ENCODE peak calls at places on chromosomes 4 and X, in seven cellular contexts. One of them, this sample, is unnamed.

GRCh38 chrX:107676559-107677378 is 48.5 kb downstream of the PRPS1 start:
- DNase-seq in progenitor cell of endocrine pancreas: no peak
- DNase-seq in colonic mucosa: peak; percentile 75
- DNase-seq in T-helper 9 cell: peak; percentile 35
- DNase-seq in CD8-positive, alpha-beta memory T cell: peak; percentile 53
- DNase-seq in thoracic aorta: peak; percentile 57
- DNase-seq in hippocampal formation: peak; percentile 12
- DNase-seq in this sample: peak; percentile 78

GRCh38 chr4:105162123-105162796 is 15.6 kb downstream of the TET2 start:
- DNase-seq in progenitor cell of endocrine pancreas: no peak
- DNase-seq in colonic mucosa: no peak
- DNase-seq in T-helper 9 cell: no peak
- DNase-seq in CD8-positive, alpha-beta memory T cell: no peak
- DNase-seq in thoracic aorta: no peak
- DNase-seq in hippocampal formation: no peak
- DNase-seq in this sample: no peak

GRCh38 chr4:40189997-40190396 is 6.8 kb upstream of the RHOH start:
- DNase-seq in progenitor cell of endocrine pancreas: no peak
- DNase-seq in colonic mucosa: peak; percentile 46
- DNase-seq in T-helper 9 cell: no peak
- DNase-seq in CD8-positive, alpha-beta memory T cell: no peak
- DNase-seq in thoracic aorta: no peak
- DNase-seq in hippocampal formation: no peak
- DNase-seq in this sample: no peak

GRCh38 chr4:95289028-95289634 is 259.6 kb downstream of the UNC5C start:
- DNase-seq in progenitor cell of endocrine pancreas: no peak
- DNase-seq in colonic mucosa: no peak
- DNase-seq in T-helper 9 cell: no peak
- DNase-seq in CD8-positive, alpha-beta memory T cell: no peak
- DNase-seq in thoracic aorta: no peak
- DNase-seq in hippocampal formation: no peak
- DNase-seq in this sample: no peak

GRCh38 chr4:153095448-153096204 is 108.6 kb upstream of the TRIM2 start:
- DNase-seq in progenitor cell of endocrine pancreas: no peak
- DNase-seq in colonic mucosa: no peak
- DNase-seq in T-helper 9 cell: no peak
- DNase-seq in CD8-positive, alpha-beta memory T cell: no peak
- DNase-seq in thoracic aorta: no peak
- DNase-seq in hippocampal formation: no peak
- DNase-seq in this sample: no peak

GRCh38 chr4:23368081-23368697 is 521.7 kb downstream of the PPARGC1A start:
- DNase-seq in progenitor cell of endocrine pancreas: no peak
- DNase-seq in colonic mucosa: peak; percentile 50
- DNase-seq in T-helper 9 cell: no peak
- DNase-seq in CD8-positive, alpha-beta memory T cell: no peak
- DNase-seq in thoracic aorta: no peak
- DNase-seq in hippocampal formation: no peak
- DNase-seq in this sample: peak; percentile 42

GRCh38 chrX:83819304-83819703 is 41.6 kb upstream of the CYLC1 start:
- DNase-seq in progenitor cell of endocrine pancreas: no peak
- DNase-seq in colonic mucosa: no peak
- DNase-seq in T-helper 9 cell: no peak
- DNase-seq in CD8-positive, alpha-beta memory T cell: no peak
- DNase-seq in thoracic aorta: no peak
- DNase-seq in hippocampal formation: no peak
- DNase-seq in this sample: no peak

GRCh38 chrX:32592786-32593185 is 618.6 kb downstream of the DMD start:
- DNase-seq in progenitor cell of endocrine pancreas: no peak
- DNase-seq in colonic mucosa: no peak
- DNase-seq in T-helper 9 cell: no peak
- DNase-seq in CD8-positive, alpha-beta memory T cell: no peak
- DNase-seq in thoracic aorta: no peak
- DNase-seq in hippocampal formation: no peak
- DNase-seq in this sample: no peak

GRCh38 chr4:75003979-75004378 is 71.1 kb downstream of the PARM1 start:
- DNase-seq in progenitor cell of endocrine pancreas: no peak
- DNase-seq in colonic mucosa: no peak
- DNase-seq in T-helper 9 cell: no peak
- DNase-seq in CD8-positive, alpha-beta memory T cell: no peak
- DNase-seq in thoracic aorta: no peak
- DNase-seq in hippocampal formation: no peak
- DNase-seq in this sample: no peak

GRCh38 chr4:2353222-2354107 is 65.0 kb downstream of the ZFYVE28 start:
- DNase-seq in progenitor cell of endocrine pancreas: no peak
- DNase-seq in colonic mucosa: no peak
- DNase-seq in T-helper 9 cell: no peak
- DNase-seq in CD8-positive, alpha-beta memory T cell: no peak
- DNase-seq in thoracic aorta: no peak
- DNase-seq in hippocampal formation: no peak
- DNase-seq in this sample: no peak

This sample was measured in left colon.